ENCODE peak calls at places on chromosome 4, in four cellular contexts. Q is ovary, U is stomach, L is transverse colon. G is an unnamed sample.

GRCh38 chr4:47824844-47825243 is 13.0 kb downstream of the CORIN start:
- DNase-seq in Q (no peak), U (no peak), L (no peak), G (peak)

GRCh38 chr4:77433102-77433733 is 172.4 kb upstream of the CXCL13 start:
- DNase-seq in L (no peak), U (no peak), Q (no peak), G (no peak)

GRCh38 chr4:2462992-2463762 is 5.7 kb upstream of the RNF4 start:
- DNase-seq in Q (no peak), U (no peak), L (no peak), G (no peak)

GRCh38 chr4:83686166-83686565 is 150.3 kb downstream of the GPAT3 start:
- DNase-seq in U (no peak), Q (no peak), L (no peak), G (no peak)

GRCh38 chr4:110122201-110122600 is 76.2 kb downstream of the ELOVL6 start:
- DNase-seq in U (no peak), L (no peak), Q (no peak), G (no peak)

GRCh38 chr4:118846981-118847380 is 11.1 kb upstream of the SEC24D start:
- DNase-seq in U (no peak), Q (no peak), L (no peak), G (no peak)

GRCh38 chr4:85125688-85126087 is 159.2 kb upstream of the WDFY3 start:
- DNase-seq in Q (no peak), L (no peak), U (no peak), G (no peak)

GRCh38 chr4:148261861-148262260 is 180.4 kb downstream of the NR3C2 start:
- DNase-seq in L (no peak), U (no peak), Q (no peak), G (no peak)

GRCh38 chr4:89298788-89299152 is 8.8 kb downstream of the GPRIN3 start:
- DNase-seq in L (no peak), U (no peak), Q (no peak), G (no peak)

GRCh38 chr4:33052241-33052640 is 2332.1 kb downstream of the PCDH7 start:
- DNase-seq in U (no peak), L (no peak), Q (no peak), G (no peak)

GRCh38 chr4:139050436-139050835 is 34.9 kb downstream of the NOCT start:
- DNase-seq in Q (no peak), L (no peak), U (no peak), G (no peak)

GRCh38 chr4:2095236-2096072 is 36.3 kb downstream of the NAT8L start:
- DNase-seq in U (no peak), L (no peak), Q (no peak), G (no peak)

GRCh38 chr4:121785479-121785878 is 15.6 kb upstream of the EXOSC9 start:
- DNase-seq in Q (no peak), L (no peak), U (no peak), G (no peak)

GRCh38 chr4:43918377-43918776 is 530.2 kb downstream of the KCTD8 start:
- DNase-seq in L (no peak), U (no peak), Q (no peak), G (no peak)

GRCh38 chr4:88630756-88631155 is 38.5 kb downstream of the HERC3 start:
- DNase-seq in L (no peak), Q (no peak), U (no peak), G (no peak)

GRCh38 chr4:88573995-88574394 is 18.3 kb upstream of the HERC3 start:
- DNase-seq in Q (no peak), U (no peak), L (no peak), G (no peak)

DNA sequence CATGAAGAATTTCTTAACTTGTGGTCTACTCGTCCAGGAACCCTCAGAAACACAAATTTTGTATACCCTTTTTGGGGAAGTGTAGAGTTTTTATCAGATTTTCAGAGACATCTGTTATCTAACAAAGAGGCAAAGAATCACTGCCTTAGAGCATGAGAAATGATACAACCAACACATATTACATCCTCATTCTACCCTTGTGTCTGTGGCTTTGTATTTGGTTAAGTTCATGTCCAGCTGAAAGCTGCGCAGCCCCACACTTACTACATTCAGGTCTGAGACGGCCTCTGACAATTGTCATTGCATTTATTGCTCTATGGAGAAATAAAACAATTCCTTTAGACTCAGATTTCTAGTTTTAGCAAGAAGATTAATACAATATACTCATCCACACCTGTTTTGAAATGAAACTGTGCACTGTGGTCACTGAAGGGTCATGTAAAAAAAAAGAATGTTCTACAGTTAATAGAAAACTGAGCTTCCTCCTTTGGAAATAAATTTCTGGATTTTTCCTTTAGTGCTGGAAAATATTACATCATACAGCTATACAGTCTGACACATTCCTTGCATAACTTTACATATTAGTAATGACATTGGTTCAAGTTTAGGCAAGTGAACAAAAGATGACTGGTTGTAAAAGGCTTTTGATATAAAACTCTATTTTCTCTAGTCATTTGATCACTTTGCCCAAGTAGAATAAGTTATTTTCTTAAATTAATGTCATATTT is 39.8 kb downstream of the GLRB start:
- DNase-seq in L (no peak), Q (no peak), U (no peak), G (no peak)
- H3K27ac ChIP-seq in L (no peak), Q (no peak), U (no peak), G (no peak)

GRCh38 chr4:26194764-26195163 is 126.0 kb upstream of the RBPJ start:
- DNase-seq in U (no peak), Q (no peak), L (no peak), G (no peak)

GRCh38 chr4:26201119-26201518 is 119.7 kb upstream of the RBPJ start:
- DNase-seq in L (no peak), U (no peak), Q (no peak), G (no peak)

GRCh38 chr4:26196567-26196966 is 124.2 kb upstream of the RBPJ start:
- DNase-seq in Q (no peak), U (no peak), L (no peak), G (no peak)

GRCh38 chr4:26199566-26199965 is 121.2 kb upstream of the RBPJ start:
- DNase-seq in Q (no peak), L (no peak), U (no peak), G (no peak)

DNA sequence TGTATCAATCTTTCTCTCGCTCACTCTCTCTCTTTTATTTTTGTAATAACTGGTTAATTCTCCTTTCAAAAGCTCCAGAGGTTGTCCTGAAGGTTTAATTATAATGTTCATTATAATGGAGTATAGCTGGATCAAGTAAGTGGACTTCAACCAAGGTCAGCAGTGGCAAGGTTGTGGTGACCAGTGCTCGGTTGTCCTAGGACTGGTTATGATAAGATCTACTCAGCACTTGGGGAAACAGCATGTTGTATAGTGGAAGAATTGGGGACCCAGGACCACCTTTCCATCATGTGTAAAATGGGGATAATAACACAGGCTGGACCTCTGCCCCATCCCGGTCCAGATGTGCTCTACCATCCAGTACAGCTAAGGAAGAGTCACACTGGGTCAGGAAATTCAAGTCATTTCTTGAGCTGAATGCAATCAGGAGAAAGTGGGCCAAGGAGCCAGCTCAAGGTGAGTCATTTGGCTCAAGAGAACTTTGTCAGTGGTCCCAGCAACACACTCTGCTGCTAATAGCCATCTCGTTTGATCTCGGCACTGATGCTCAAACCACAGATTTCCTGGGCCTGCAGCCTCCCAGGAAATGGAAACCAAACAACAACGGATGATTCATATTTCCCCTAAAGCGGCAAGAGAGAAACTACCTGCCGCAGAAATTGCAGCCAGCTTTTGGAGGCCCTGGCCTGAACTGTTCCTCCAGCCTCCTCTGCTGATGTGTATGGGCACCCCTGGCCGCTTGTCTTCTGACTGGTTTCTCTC is 123.6 kb upstream of the RBPJ start:
- DNase-seq in L (peak), Q (no peak), U (peak), G (no peak)
- H3K27ac ChIP-seq in L (no peak), Q (no peak), U (no peak), G (no peak)

GRCh38 chr4:99653921-99654890 is 3.4 kb downstream of the C4orf54 start:
- DNase-seq in U (no peak), L (no peak), Q (no peak), G (no peak)
- H3K27ac ChIP-seq in U (no peak), L (no peak), Q (no peak), G (no peak)

GRCh38 chr4:22574424-22574823 is 58.6 kb upstream of the ADGRA3 start:
- DNase-seq in U (no peak), Q (no peak), L (no peak), G (no peak)
- H3K27ac ChIP-seq in U (no peak), Q (no peak), L (peak), G (no peak)

GRCh38 chr4:24793219-24794005 is 2.0 kb upstream of the SOD3 start:
- DNase-seq in U (no peak), L (no peak), Q (no peak), G (no peak)

GRCh38 chr4:24795666-24796381 is 451 bp downstream of the SOD3 start:
- DNase-seq in Q (no peak), L (no peak), U (no peak), G (no peak)

GRCh38 chr4:24794916-24795665 is at the start of gene SOD3:
- DNase-seq in Q (peak), L (peak), U (peak), G (peak)

GRCh38 chr4:24792552-24792951 is 2.8 kb upstream of the SOD3 start:
- DNase-seq in U (no peak), L (no peak), Q (no peak), G (no peak)

GRCh38 chr4:24794111-24794860 is 1.1 kb upstream of the SOD3 start:
- DNase-seq in L (peak), U (no peak), Q (no peak), G (peak)
- H3K27ac ChIP-seq in L (peak), U (peak), Q (peak), G (peak)

DNA sequence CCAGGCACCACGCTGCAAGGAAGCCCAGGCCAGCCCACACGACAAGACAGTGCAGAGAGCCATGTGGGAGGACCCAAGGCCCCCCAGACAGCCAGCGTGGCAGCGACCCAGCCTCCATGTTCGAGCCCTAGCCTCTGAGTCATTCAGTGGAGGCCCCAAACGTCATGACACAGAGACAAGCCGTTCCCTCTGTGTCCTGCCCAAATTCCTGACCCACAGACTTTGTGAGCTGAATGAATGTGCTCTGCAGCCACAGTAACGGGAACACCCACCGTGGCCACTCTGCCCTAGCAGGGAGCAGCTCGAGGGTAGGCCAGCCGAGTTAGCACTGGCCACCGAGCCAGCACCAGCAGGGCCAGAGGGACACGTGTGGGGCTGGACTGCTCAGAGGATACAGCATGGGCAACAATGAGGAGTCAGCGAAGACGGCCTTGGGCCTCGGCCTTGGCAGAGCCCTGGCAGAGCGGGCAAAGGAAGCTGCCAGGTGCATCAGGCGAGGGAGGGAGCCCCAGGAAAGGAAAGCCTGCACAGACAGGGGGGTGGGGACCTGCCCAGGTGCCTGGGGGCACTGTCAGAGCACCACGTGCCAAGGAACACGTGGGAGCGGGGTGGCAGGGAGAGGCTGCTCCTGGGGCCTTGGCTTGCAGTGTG is 8.6 kb downstream of the BLOC1S4 start:
- DNase-seq in L (no peak), Q (no peak), U (no peak), G (no peak)
- H3K27ac ChIP-seq in L (no peak), Q (no peak), U (no peak), G (no peak)

DNA sequence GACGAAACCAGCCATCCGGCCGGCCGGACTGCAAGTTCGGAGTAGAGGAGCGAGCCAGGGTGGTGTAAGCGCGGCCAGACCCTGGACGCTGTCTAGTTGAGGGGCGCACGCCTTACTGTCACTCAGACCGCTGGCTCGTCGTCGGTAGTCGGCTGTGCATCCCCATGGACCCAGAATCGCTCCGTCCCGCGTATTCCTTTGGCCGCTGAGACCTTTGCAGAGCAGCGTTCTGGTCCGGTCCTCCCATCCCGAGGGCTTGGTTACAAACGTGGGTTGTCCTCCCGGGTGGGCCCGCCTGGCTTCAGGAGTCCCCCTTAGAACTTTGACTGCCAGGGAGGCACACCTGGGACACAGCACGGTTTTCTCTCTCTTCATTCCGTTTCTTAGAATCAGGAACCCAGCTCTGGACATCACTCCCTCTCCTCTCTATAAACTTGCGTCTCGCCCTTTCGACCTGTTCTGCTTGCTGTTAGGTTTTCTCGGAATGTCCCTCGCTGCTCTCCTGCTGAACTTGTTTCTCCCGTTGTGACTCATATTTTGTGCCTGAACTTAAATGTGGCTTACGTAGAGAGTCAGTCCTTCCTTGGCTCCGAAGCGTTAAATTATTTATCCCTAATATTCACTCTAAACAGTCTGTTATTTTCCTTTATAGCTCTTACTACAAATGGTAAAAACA is 682 bp downstream of the PGM2 start:
- DNase-seq in Q (no peak), L (peak), U (peak), G (peak)
- H3K27ac ChIP-seq in Q (peak), L (peak), U (peak), G (peak)

GRCh38 chr4:26047795-26048194 is 133.8 kb downstream of the SMIM20 start:
- DNase-seq in Q (peak), L (no peak), U (no peak), G (no peak)
- H3K27ac ChIP-seq in Q (peak), L (peak), U (peak), G (peak)

GRCh38 chr4:3706565-3707422 is 59.4 kb upstream of the ADRA2C start:
- DNase-seq in Q (no peak), L (no peak), U (no peak), G (no peak)

GRCh38 chr4:3708103-3708510 is 58.1 kb upstream of the ADRA2C start:
- DNase-seq in L (no peak), U (no peak), Q (no peak), G (peak)

GRCh38 chr4:3706111-3706511 is 60.1 kb upstream of the ADRA2C start:
- DNase-seq in L (no peak), Q (no peak), U (no peak), G (no peak)

GRCh38 chr4:3708611-3709010 is 57.6 kb upstream of the ADRA2C start:
- DNase-seq in Q (no peak), L (no peak), U (no peak), G (no peak)

DNA sequence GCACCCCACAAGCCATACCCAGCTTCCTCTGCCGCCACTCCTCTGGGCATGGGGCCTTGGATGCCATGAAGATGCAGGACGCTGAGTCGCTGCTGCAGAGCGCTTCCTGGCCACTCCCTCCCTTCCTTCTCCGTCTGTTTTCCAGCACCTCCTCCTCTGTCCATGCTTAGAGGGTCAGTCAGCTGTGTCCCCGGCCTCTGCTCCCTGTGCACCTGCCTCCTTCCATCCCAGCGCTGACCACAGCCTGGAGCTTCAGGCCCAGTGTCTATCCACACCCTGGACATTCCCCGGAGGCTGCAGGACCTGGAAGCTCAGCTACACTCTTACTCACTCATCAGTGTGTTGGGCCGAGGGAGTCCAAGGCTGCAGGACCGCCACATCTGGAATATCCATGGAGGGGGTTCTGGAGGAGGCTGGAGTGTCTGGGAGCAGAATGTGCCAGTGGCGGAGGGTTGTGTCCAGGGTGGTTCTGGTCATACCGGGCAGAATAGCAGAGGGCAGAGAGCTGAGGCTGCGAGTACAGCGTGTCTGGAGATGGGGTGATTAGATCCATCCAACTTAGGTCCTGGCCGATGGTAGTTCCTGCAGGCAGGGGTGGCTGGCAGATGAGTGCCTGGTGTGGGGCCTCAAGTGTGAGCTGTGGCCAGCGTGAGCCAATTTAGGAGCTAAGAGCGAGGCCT is 58.6 kb upstream of the ADRA2C start:
- DNase-seq in U (no peak), Q (no peak), L (no peak), G (no peak)
- H3K27ac ChIP-seq in U (no peak), Q (no peak), L (no peak), G (peak)